ENCODE peak calls at places on chromosomes 3 and 15, in six cellular contexts. One of them, this sample, is unnamed.

GRCh38 chr3:192727032-192727847 is at the start of gene FGF12:
- DNase-seq in nephron progenitor cell: peak; percentile 95
- DNase-seq in HL-60: no peak
- DNase-seq in GM12865: peak; percentile 8
- DNase-seq in GM10248: peak; percentile 17
- DNase-seq in ovary: peak; percentile 32
- DNase-seq in this sample: no peak

GRCh38 chr3:55090310-55090709 is 162.5 kb upstream of the LRTM1 start:
- DNase-seq in nephron progenitor cell: no peak
- DNase-seq in HL-60: no peak
- DNase-seq in GM12865: no peak
- DNase-seq in GM10248: no peak
- DNase-seq in ovary: no peak
- DNase-seq in this sample: no peak

GRCh38 chr15:68565701-68566100 is 13.1 kb upstream of the CORO2B start:
- DNase-seq in nephron progenitor cell: no peak
- DNase-seq in HL-60: no peak
- DNase-seq in GM12865: no peak
- DNase-seq in GM10248: no peak
- DNase-seq in ovary: no peak
- DNase-seq in this sample: peak; percentile 18

GRCh38 chr3:55765906-55766701 is 279.0 kb upstream of the WNT5A start:
- DNase-seq in nephron progenitor cell: no peak
- DNase-seq in HL-60: no peak
- DNase-seq in GM12865: no peak
- DNase-seq in GM10248: no peak
- DNase-seq in ovary: no peak
- DNase-seq in this sample: no peak

GRCh38 chr15:45126535-45127158 is 3.0 kb downstream of the DUOXA1 start:
- DNase-seq in nephron progenitor cell: no peak
- DNase-seq in HL-60: peak; percentile 39
- DNase-seq in GM12865: peak; percentile 34
- DNase-seq in GM10248: no peak
- DNase-seq in ovary: no peak
- DNase-seq in this sample: no peak

GRCh38 chr3:17740703-17741102 is 1.7 kb downstream of the TBC1D5 start:
- DNase-seq in nephron progenitor cell: no peak
- DNase-seq in HL-60: peak; percentile 27
- DNase-seq in GM12865: peak; percentile 44
- DNase-seq in GM10248: peak; percentile 31
- DNase-seq in ovary: no peak
- DNase-seq in this sample: no peak

GRCh38 chr3:178159691-178160090 is 376.5 kb upstream of the KCNMB2 start:
- DNase-seq in nephron progenitor cell: no peak
- DNase-seq in HL-60: no peak
- DNase-seq in GM12865: no peak
- DNase-seq in GM10248: no peak
- DNase-seq in ovary: no peak
- DNase-seq in this sample: no peak

GRCh38 chr15:42494998-42495360 is 455 bp upstream of the SNAP23 start:
- DNase-seq in nephron progenitor cell: no peak
- DNase-seq in HL-60: no peak
- DNase-seq in GM12865: no peak
- DNase-seq in GM10248: no peak
- DNase-seq in ovary: no peak
- DNase-seq in this sample: peak; percentile 51

GRCh38 chr3:23052230-23053019 is 150.7 kb upstream of the UBE2E2 start:
- DNase-seq in nephron progenitor cell: no peak
- DNase-seq in HL-60: no peak
- DNase-seq in GM12865: peak; percentile 21
- DNase-seq in GM10248: no peak
- DNase-seq in ovary: no peak
- DNase-seq in this sample: no peak

GRCh38 chr3:160400048-160400630 is 689 bp downstream of the SMC4 start:
- DNase-seq in nephron progenitor cell: peak; percentile 53
- DNase-seq in HL-60: peak; percentile 43
- DNase-seq in GM12865: peak; percentile 61
- DNase-seq in GM10248: peak; percentile 23
- DNase-seq in ovary: peak; percentile 50
- DNase-seq in this sample: peak; percentile 49

GRCh38 chr3:160804762-160805161 is 48.7 kb downstream of the PPM1L start:
- DNase-seq in nephron progenitor cell: no peak
- DNase-seq in HL-60: no peak
- DNase-seq in GM12865: no peak
- DNase-seq in GM10248: no peak
- DNase-seq in ovary: no peak
- DNase-seq in this sample: no peak

GRCh38 chr15:44094776-44095175 is 100.3 kb downstream of the FRMD5 start:
- DNase-seq in nephron progenitor cell: no peak
- DNase-seq in HL-60: no peak
- DNase-seq in GM12865: no peak
- DNase-seq in GM10248: no peak
- DNase-seq in ovary: no peak
- DNase-seq in this sample: no peak

GRCh38 chr3:113297281-113297680 is 85.9 kb downstream of the BOC start:
- DNase-seq in nephron progenitor cell: no peak
- DNase-seq in HL-60: no peak
- DNase-seq in GM12865: no peak
- DNase-seq in GM10248: no peak
- DNase-seq in ovary: no peak
- DNase-seq in this sample: no peak

GRCh38 chr15:26082833-26083174 is 219.7 kb upstream of the ATP10A start:
- DNase-seq in nephron progenitor cell: no peak
- DNase-seq in HL-60: no peak
- DNase-seq in GM12865: no peak
- DNase-seq in GM10248: no peak
- DNase-seq in ovary: no peak
- DNase-seq in this sample: no peak

GRCh38 chr15:81189583-81190283 is 6.9 kb upstream of the IL16 start:
- DNase-seq in nephron progenitor cell: no peak
- DNase-seq in HL-60: no peak
- DNase-seq in GM12865: no peak
- DNase-seq in GM10248: no peak
- DNase-seq in ovary: peak; percentile 47
- DNase-seq in this sample: no peak

GRCh38 chr3:41318520-41318919 is 119.2 kb downstream of the CTNNB1 start:
- DNase-seq in nephron progenitor cell: no peak
- DNase-seq in HL-60: no peak
- DNase-seq in GM12865: no peak
- DNase-seq in GM10248: no peak
- DNase-seq in ovary: no peak
- DNase-seq in this sample: no peak

GRCh38 chr3:72155391-72156064 is 370.6 kb upstream of the PROK2 start:
- DNase-seq in nephron progenitor cell: no peak
- DNase-seq in HL-60: no peak
- DNase-seq in GM12865: no peak
- DNase-seq in GM10248: no peak
- DNase-seq in ovary: peak; percentile 76
- DNase-seq in this sample: no peak

GRCh38 chr15:44593042-44593736 is 56.2 kb downstream of the EIF3J start:
- DNase-seq in nephron progenitor cell: no peak
- DNase-seq in HL-60: no peak
- DNase-seq in GM12865: peak; percentile 30
- DNase-seq in GM10248: no peak
- DNase-seq in ovary: no peak
- DNase-seq in this sample: no peak

GRCh38 chr3:24682141-24682547 is 187.5 kb upstream of the THRB start:
- DNase-seq in nephron progenitor cell: no peak
- DNase-seq in HL-60: no peak
- DNase-seq in GM12865: no peak
- DNase-seq in GM10248: no peak
- DNase-seq in ovary: no peak
- DNase-seq in this sample: no peak

GRCh38 chr3:52292247-52293065 is 4.8 kb downstream of the GLYCTK start:
- DNase-seq in nephron progenitor cell: no peak
- DNase-seq in HL-60: no peak
- DNase-seq in GM12865: no peak
- DNase-seq in GM10248: no peak
- DNase-seq in ovary: no peak
- DNase-seq in this sample: no peak

GRCh38 chr15:87871130-87871737 is 385.3 kb downstream of the NTRK3 start:
- DNase-seq in nephron progenitor cell: no peak
- DNase-seq in HL-60: no peak
- DNase-seq in GM12865: no peak
- DNase-seq in GM10248: no peak
- DNase-seq in ovary: no peak
- DNase-seq in this sample: no peak

GRCh38 chr3:195865752-195866151 is 42.6 kb downstream of the TNK2 start:
- DNase-seq in nephron progenitor cell: no peak
- DNase-seq in HL-60: no peak
- DNase-seq in GM12865: no peak
- DNase-seq in GM10248: no peak
- DNase-seq in ovary: no peak
- DNase-seq in this sample: no peak

GRCh38 chr15:81939604-81940440 is 106.0 kb downstream of the MEX3B start:
- DNase-seq in nephron progenitor cell: peak; percentile 20
- DNase-seq in HL-60: peak; percentile 28
- DNase-seq in GM12865: peak; percentile 69
- DNase-seq in GM10248: peak; percentile 40
- DNase-seq in ovary: no peak
- DNase-seq in this sample: no peak

GRCh38 chr3:197372076-197372661 is 73.8 kb upstream of the DLG1 start:
- DNase-seq in nephron progenitor cell: no peak
- DNase-seq in HL-60: no peak
- DNase-seq in GM12865: no peak
- DNase-seq in GM10248: no peak
- DNase-seq in ovary: peak; percentile 5
- DNase-seq in this sample: no peak

GRCh38 chr3:113844622-113845222 is 6.1 kb downstream of the GRAMD1C start:
- DNase-seq in nephron progenitor cell: no peak
- DNase-seq in HL-60: no peak
- DNase-seq in GM12865: peak; percentile 41
- DNase-seq in GM10248: peak; percentile 43
- DNase-seq in ovary: no peak
- DNase-seq in this sample: no peak

GRCh38 chr3:187624588-187624987 is 45.6 kb downstream of the SST start:
- DNase-seq in nephron progenitor cell: no peak
- DNase-seq in HL-60: no peak
- DNase-seq in GM12865: no peak
- DNase-seq in GM10248: no peak
- DNase-seq in ovary: no peak
- DNase-seq in this sample: no peak

GRCh38 chr3:100073555-100074307 is 40.6 kb downstream of the FILIP1L start:
- DNase-seq in nephron progenitor cell: peak; percentile 30
- DNase-seq in HL-60: peak; percentile 86
- DNase-seq in GM12865: peak; percentile 45
- DNase-seq in GM10248: no peak
- DNase-seq in ovary: peak; percentile 57
- DNase-seq in this sample: peak; percentile 46

GRCh38 chr3:58432905-58433304 is 727 bp downstream of the PDHB start:
- DNase-seq in nephron progenitor cell: no peak
- DNase-seq in HL-60: no peak
- DNase-seq in GM12865: no peak
- DNase-seq in GM10248: no peak
- DNase-seq in ovary: no peak
- DNase-seq in this sample: no peak

GRCh38 chr3:119913021-119913420 is 131.1 kb downstream of the NR1I2 start:
- DNase-seq in nephron progenitor cell: no peak
- DNase-seq in HL-60: no peak
- DNase-seq in GM12865: no peak
- DNase-seq in GM10248: no peak
- DNase-seq in ovary: no peak
- DNase-seq in this sample: no peak

GRCh38 chr15:73156431-73157191 is 104.3 kb downstream of the NEO1 start:
- DNase-seq in nephron progenitor cell: no peak
- DNase-seq in HL-60: peak; percentile 7
- DNase-seq in GM12865: no peak
- DNase-seq in GM10248: no peak
- DNase-seq in ovary: no peak
- DNase-seq in this sample: no peak
- TF ChIP-seq CTCF in nephron progenitor cell: no peak
- TF ChIP-seq CTCF in HL-60: no peak
- TF ChIP-seq CTCF in GM12865: no peak
- TF ChIP-seq CTCF in GM10248: no peak
- TF ChIP-seq CTCF in ovary: no peak
- TF ChIP-seq CTCF in this sample: no peak

GRCh38 chr15:93018574-93018973 is 70.4 kb downstream of the RGMA start:
- DNase-seq in nephron progenitor cell: no peak
- DNase-seq in HL-60: no peak
- DNase-seq in GM12865: no peak
- DNase-seq in GM10248: no peak
- DNase-seq in ovary: no peak
- DNase-seq in this sample: no peak
- TF ChIP-seq CTCF in nephron progenitor cell: no peak
- TF ChIP-seq CTCF in HL-60: no peak
- TF ChIP-seq CTCF in GM12865: no peak
- TF ChIP-seq CTCF in GM10248: no peak
- TF ChIP-seq CTCF in ovary: no peak
- TF ChIP-seq CTCF in this sample: no peak

GRCh38 chr3:39086066-39086657 is 21.3 kb downstream of the GORASP1 start:
- DNase-seq in nephron progenitor cell: no peak
- DNase-seq in HL-60: no peak
- DNase-seq in GM12865: peak; percentile 28
- DNase-seq in GM10248: no peak
- DNase-seq in ovary: no peak
- DNase-seq in this sample: no peak
- TF ChIP-seq CTCF in nephron progenitor cell: no peak
- TF ChIP-seq CTCF in HL-60: no peak
- TF ChIP-seq CTCF in GM12865: no peak
- TF ChIP-seq CTCF in GM10248: no peak
- TF ChIP-seq CTCF in ovary: no peak
- TF ChIP-seq CTCF in this sample: no peak

GRCh38 chr3:43285644-43286043 is 696 bp upstream of the SNRK start:
- DNase-seq in nephron progenitor cell: peak; percentile 6
- DNase-seq in HL-60: no peak
- DNase-seq in GM12865: no peak
- DNase-seq in GM10248: no peak
- DNase-seq in ovary: peak; percentile 31
- DNase-seq in this sample: no peak

GRCh38 chr3:43288366-43288765 is 2.0 kb downstream of the SNRK start:
- DNase-seq in nephron progenitor cell: no peak
- DNase-seq in HL-60: no peak
- DNase-seq in GM12865: peak; percentile 47
- DNase-seq in GM10248: peak; percentile 43
- DNase-seq in ovary: no peak
- DNase-seq in this sample: no peak

GRCh38 chr3:43286886-43287301 is 554 bp downstream of the SNRK start:
- DNase-seq in nephron progenitor cell: no peak
- DNase-seq in HL-60: no peak
- DNase-seq in GM12865: peak; percentile 18
- DNase-seq in GM10248: peak; percentile 26
- DNase-seq in ovary: no peak
- DNase-seq in this sample: no peak

GRCh38 chr3:43287514-43287913 is 1.2 kb downstream of the SNRK start:
- DNase-seq in nephron progenitor cell: no peak
- DNase-seq in HL-60: no peak
- DNase-seq in GM12865: no peak
- DNase-seq in GM10248: no peak
- DNase-seq in ovary: no peak
- DNase-seq in this sample: no peak

GRCh38 chr3:43286115-43286885 is at the start of gene SNRK:
- DNase-seq in nephron progenitor cell: peak; percentile 97
- DNase-seq in HL-60: peak; percentile 80
- DNase-seq in GM12865: peak; percentile 85
- DNase-seq in GM10248: peak; percentile 95
- DNase-seq in ovary: peak; percentile 96
- DNase-seq in this sample: peak; percentile 80
- TF ChIP-seq CTCF in nephron progenitor cell: peak; percentile 14
- TF ChIP-seq CTCF in HL-60: no peak
- TF ChIP-seq CTCF in GM12865: no peak
- TF ChIP-seq CTCF in GM10248: peak; percentile 11
- TF ChIP-seq CTCF in ovary: no peak
- TF ChIP-seq CTCF in this sample: peak; percentile 31

This sample was measured in CD14-positive monocyte.